ENCODE peak calls at places on chromosomes 3 and 15, in four cellular contexts. E is K562, O is GM12891, W is H1. K is an unnamed sample.

GRCh38 chr15:29343229-29343628 is 73.6 kb upstream of the NSMCE3 start:
- DNase-seq in E (no peak), O (no peak), W (no peak), K (no peak)

GRCh38 chr3:31456373-31456772 is 76.4 kb upstream of the STT3B start:
- DNase-seq in E (no peak), O (no peak), W (no peak), K (no peak)

GRCh38 chr3:186277268-186277909 is 84.6 kb downstream of the DGKG start:
- DNase-seq in E (peak; percentile 18), O (no peak), W (no peak), K (no peak)

GRCh38 chr3:53554559-53555511 is 60.4 kb downstream of the CACNA1D start:
- DNase-seq in E (no peak), O (peak; percentile 17), W (no peak), K (no peak)

GRCh38 chr3:66738625-66739330 is 238.0 kb upstream of the LRIG1 start:
- DNase-seq in E (no peak), O (no peak), W (no peak), K (no peak)

GRCh38 chr3:148205945-148206845 is 491.5 kb upstream of the AGTR1 start:
- DNase-seq in E (no peak), O (no peak), W (no peak), K (no peak)

GRCh38 chr3:23094890-23095462 is 108.2 kb upstream of the UBE2E2 start:
- DNase-seq in E (no peak), O (no peak), W (no peak), K (no peak)

GRCh38 chr3:52827866-52828376 is 2.6 kb downstream of the ITIH4 start:
- DNase-seq in E (no peak), O (no peak), W (no peak), K (no peak)

GRCh38 chr15:32669870-32670623 is 28.5 kb downstream of the SCG5 start:
- DNase-seq in E (no peak), O (no peak), W (no peak), K (no peak)

GRCh38 chr15:39301589-39301999 is 279.3 kb upstream of the THBS1 start:
- DNase-seq in E (no peak), O (no peak), W (no peak), K (no peak)

GRCh38 chr3:102593754-102594602 is 159.2 kb downstream of the ZPLD1 start:
- DNase-seq in E (no peak), O (no peak), W (no peak), K (no peak)

GRCh38 chr3:78736863-78737262 is 1030.9 kb downstream of the ROBO1 start:
- DNase-seq in E (no peak), O (no peak), W (no peak), K (no peak)

GRCh38 chr3:42704136-42704841 is 1.7 kb upstream of the HHATL start:
- DNase-seq in E (no peak), O (no peak), W (no peak), K (no peak)

GRCh38 chr3:122977645-122978466 is 49.7 kb downstream of the SEMA5B start:
- DNase-seq in E (no peak), O (no peak), W (peak; percentile 46), K (no peak)

GRCh38 chr3:177904661-177905060 is 631.6 kb upstream of the KCNMB2 start:
- DNase-seq in E (no peak), O (no peak), W (no peak), K (no peak)

GRCh38 chr3:4492240-4493007 is 724 bp upstream of the ITPR1 start:
- DNase-seq in E (peak; percentile 47), O (no peak), W (peak; percentile 21), K (no peak)

GRCh38 chr3:102400766-102401165 is 34.0 kb upstream of the ZPLD1 start:
- DNase-seq in E (no peak), O (no peak), W (no peak), K (no peak)

GRCh38 chr3:17551333-17551732 is 191.1 kb downstream of the TBC1D5 start:
- DNase-seq in E (no peak), O (no peak), W (no peak), K (no peak)

GRCh38 chr3:50194903-50195500 is 3.6 kb downstream of the GNAT1 start:
- DNase-seq in E (peak; percentile 85), O (peak; percentile 72), W (no peak), K (peak; percentile 58)

GRCh38 chr3:57382933-57383332 is 90.4 kb upstream of the ASB14 start:
- DNase-seq in E (no peak), O (no peak), W (no peak), K (no peak)

GRCh38 chr3:191350389-191351090 is 20.2 kb upstream of the UTS2B start:
- DNase-seq in E (no peak), O (no peak), W (no peak), K (no peak)

GRCh38 chr15:97224191-97224641 is 736.3 kb upstream of the ARRDC4 start:
- DNase-seq in E (no peak), O (no peak), W (no peak), K (no peak)

GRCh38 chr3:172546105-172546504 is 22.9 kb upstream of the TNFSF10 start:
- DNase-seq in E (no peak), O (no peak), W (no peak), K (no peak)

GRCh38 chr15:44501768-44502366 is 35.1 kb upstream of the EIF3J start:
- DNase-seq in E (peak; percentile 43), O (peak; percentile 12), W (no peak), K (no peak)

GRCh38 chr15:48514103-48514817 is 131.2 kb downstream of the FBN1 start:
- DNase-seq in E (no peak), O (no peak), W (no peak), K (no peak)

GRCh38 chr15:65970937-65971740 is 101.8 kb downstream of the RAB11A start:
- DNase-seq in E (no peak), O (no peak), W (no peak), K (no peak)

GRCh38 chr3:153138267-153139210 is 23.5 kb upstream of the RAP2B start:
- DNase-seq in E (no peak), O (no peak), W (no peak), K (peak; percentile 19)

GRCh38 chr3:50539356-50539838 is 28.1 kb downstream of the C3orf18 start:
- DNase-seq in E (peak; percentile 96), O (no peak), W (no peak), K (no peak)

GRCh38 chr3:119205685-119206084 is 32.3 kb downstream of the UPK1B start:
- DNase-seq in E (no peak), O (no peak), W (no peak), K (no peak)

GRCh38 chr3:127135241-127136023 is 57.5 kb upstream of the PRR23E start:
- DNase-seq in E (no peak), O (no peak), W (no peak), K (no peak)

GRCh38 chr3:46627078-46627477 is 14.8 kb downstream of the FAM240A start:
- DNase-seq in E (no peak), O (no peak), W (no peak), K (no peak)

GRCh38 chr3:46628980-46629379 is 16.7 kb downstream of the FAM240A start:
- DNase-seq in E (no peak), O (no peak), W (no peak), K (no peak)

GRCh38 chr3:46632792-46633191 is 20.5 kb downstream of the FAM240A start:
- DNase-seq in E (no peak), O (no peak), W (no peak), K (no peak)

GRCh38 chr3:46626039-46626438 is 13.7 kb downstream of the FAM240A start:
- DNase-seq in E (no peak), O (no peak), W (no peak), K (no peak)

DNA sequence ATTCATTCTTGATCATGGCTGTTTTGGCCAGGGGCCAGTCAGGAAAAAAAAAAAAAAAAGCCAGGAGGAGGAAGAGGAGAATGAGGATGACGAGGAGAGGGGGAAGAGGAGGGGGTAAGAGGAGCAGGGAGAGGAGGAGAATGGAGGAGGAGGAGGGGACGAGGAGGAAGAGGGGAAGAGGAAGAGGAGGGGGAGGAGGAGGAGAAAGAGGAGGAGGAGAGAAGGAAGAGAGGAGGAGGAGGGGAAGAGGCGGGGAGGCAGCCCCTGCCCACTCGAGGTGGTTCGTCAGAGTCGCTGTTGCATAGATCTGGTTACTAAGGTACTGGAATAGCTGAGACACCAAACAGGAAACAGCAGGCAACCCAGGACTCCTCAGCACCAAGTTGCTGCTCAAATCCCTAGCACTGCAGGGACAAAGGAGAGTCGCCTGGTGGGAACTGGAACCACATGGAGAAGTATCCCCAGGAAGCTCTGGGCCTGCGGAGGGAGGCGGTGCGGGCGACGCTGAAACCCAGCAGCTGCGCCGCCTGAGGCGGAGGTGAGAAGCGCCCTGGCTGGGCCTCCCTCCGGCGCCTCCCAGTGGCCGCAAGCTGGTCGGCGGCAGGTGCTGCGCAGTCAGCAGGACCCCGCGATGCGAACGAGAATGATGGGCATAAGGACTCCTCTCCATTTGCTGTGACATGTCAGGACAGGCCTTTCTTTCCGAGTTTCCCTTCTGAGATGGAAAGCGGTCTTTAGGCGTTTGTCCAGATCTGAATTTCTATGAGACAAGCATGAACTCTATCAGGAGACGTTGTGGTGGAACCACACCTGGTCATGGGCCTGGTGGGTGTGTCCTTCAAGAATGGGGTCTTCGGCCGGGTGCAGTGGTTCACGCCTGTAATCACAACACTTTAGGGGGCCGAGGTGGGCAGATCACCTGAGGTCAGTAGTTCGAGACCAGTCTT is 17.5 kb downstream of the FAM240A start:
- DNase-seq in E (peak; percentile 85), O (peak; percentile 79), W (peak; percentile 83), K (peak; percentile 76)
- TF ChIP-seq POLR2A in E (no peak), O (no peak), W (no peak), K (no peak)

GRCh38 chr3:190041333-190042041 is 79.2 kb downstream of the P3H2 start:
- DNase-seq in E (no peak), O (no peak), W (peak; percentile 61), K (no peak)

GRCh38 chr3:190040145-190040544 is 80.6 kb downstream of the P3H2 start:
- DNase-seq in E (no peak), O (no peak), W (no peak), K (no peak)

GRCh38 chr3:190048831-190049541 is 71.7 kb downstream of the P3H2 start:
- DNase-seq in E (no peak), O (no peak), W (no peak), K (no peak)

GRCh38 chr3:190044974-190045373 is 75.7 kb downstream of the P3H2 start:
- DNase-seq in E (no peak), O (no peak), W (no peak), K (no peak)

DNA sequence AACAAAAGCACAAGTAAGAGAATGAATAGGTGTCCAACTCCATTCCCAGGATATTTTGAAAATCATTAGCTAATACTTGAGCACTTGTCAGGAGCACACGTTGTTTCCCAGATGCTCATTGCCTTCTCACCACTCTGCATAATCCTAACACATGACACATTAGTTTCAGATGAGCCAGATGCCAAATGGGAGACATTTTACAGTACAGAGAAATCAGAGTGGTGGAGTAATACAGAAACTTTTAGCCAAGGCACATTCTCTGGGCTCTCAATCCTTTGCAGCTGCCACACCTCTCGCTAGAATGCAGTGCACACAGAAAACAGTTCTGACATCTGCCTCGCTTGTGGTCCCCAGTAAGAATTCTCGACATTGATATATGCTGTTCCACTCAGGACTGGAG is 76.6 kb downstream of the P3H2 start:
- DNase-seq in E (no peak), O (no peak), W (no peak), K (no peak)
- TF ChIP-seq TAF1 in E (no peak), O (no peak), W (no peak), K (no peak)

GRCh38 chr15:71669688-71670087 is 140.7 kb upstream of the NR2E3 start:
- DNase-seq in E (no peak), O (no peak), W (no peak), K (no peak)
- TF ChIP-seq POLR2AphosphoS5 in E (no peak), O (no peak), W (no peak), K (no peak)

DNA sequence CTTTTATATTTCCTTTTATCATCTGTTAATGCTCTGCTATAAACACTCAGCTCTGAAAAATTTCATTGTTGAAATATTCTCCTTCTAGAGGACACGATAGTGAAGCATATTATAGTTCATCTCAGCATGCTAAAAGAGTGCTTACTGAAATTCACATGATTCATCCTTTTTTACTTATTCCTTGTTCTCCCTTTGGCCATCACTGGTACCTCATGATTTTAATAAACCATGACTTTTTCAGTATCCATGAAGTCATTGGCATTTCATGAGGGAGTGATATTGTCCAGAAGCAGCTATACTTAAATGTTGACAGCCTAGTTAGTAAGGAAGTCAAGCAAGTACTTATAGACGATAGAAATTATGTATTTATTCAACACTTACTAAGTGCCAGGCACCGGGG is 112.7 kb downstream of the PROS1 start:
- DNase-seq in E (no peak), O (no peak), W (no peak), K (no peak)
- TF ChIP-seq POLR2A in E (no peak), O (no peak), W (no peak), K (no peak)